ENCODE peak calls at places on chromosomes 6 and 20, in eight cellular contexts. U, G, Y, I, H, B, S and M are unnamed samples.

GRCh38 chr6:41462980-41463930 is 82.9 kb upstream of the FOXP4 start:
- DNase-seq in G (peak), B (peak), H (peak), Y (no peak), U (peak), I (peak), S (peak), M (peak)

GRCh38 chr6:96436398-96436797 is 85.2 kb upstream of the UFL1 start:
- DNase-seq in G (no peak), S (no peak), U (no peak), I (no peak), B (no peak), H (no peak), Y (no peak), M (no peak)

GRCh38 chr6:160464744-160465143 is 116.6 kb downstream of the SLC22A3 start:
- DNase-seq in H (no peak), B (no peak), U (no peak), S (no peak), Y (no peak), G (no peak), I (no peak), M (no peak)

GRCh38 chr6:137731600-137731959 is 135.5 kb upstream of the TNFAIP3 start:
- DNase-seq in G (no peak), B (no peak), Y (no peak), I (no peak), U (peak), H (no peak), S (no peak), M (no peak)

GRCh38 chr6:43013843-43014433 is at the start of the genes KLHDC3 and MEA1:
- DNase-seq in G (peak), U (peak), H (peak), B (peak), I (peak), S (peak), Y (peak), M (peak)

GRCh38 chr6:52515219-52515960 is 61.5 kb downstream of the TRAM2 start:
- DNase-seq in B (no peak), U (peak), S (no peak), H (no peak), Y (no peak), I (no peak), G (no peak), M (no peak)

GRCh38 chr6:31065556-31065955 is 46.8 kb downstream of the C6orf15 start:
- DNase-seq in S (no peak), G (no peak), U (no peak), H (no peak), B (no peak), Y (no peak), I (no peak), M (no peak)

GRCh38 chr6:30206799-30207618 is 6.2 kb downstream of the TRIM26 start:
- DNase-seq in Y (no peak), H (peak), B (peak), I (no peak), S (no peak), U (peak), G (peak), M (no peak)

GRCh38 chr6:106739387-106739786 is 110.0 kb downstream of the QRSL1 start:
- DNase-seq in S (peak), I (peak), G (peak), B (no peak), U (no peak), Y (no peak), H (no peak), M (no peak)

GRCh38 chr6:142357879-142358278 is 56.1 kb downstream of the ADGRG6 start:
- DNase-seq in U (no peak), S (no peak), B (no peak), G (no peak), H (no peak), Y (no peak), I (no peak), M (no peak)

GRCh38 chr6:77217896-77218295 is 245.4 kb downstream of the HTR1B start:
- DNase-seq in I (no peak), S (no peak), U (no peak), G (no peak), B (no peak), H (peak), Y (no peak), M (no peak)

GRCh38 chr6:161383951-161384350 is 110.1 kb upstream of the AGPAT4 start:
- DNase-seq in S (no peak), U (no peak), B (no peak), I (no peak), G (no peak), H (no peak), Y (no peak), M (no peak)

GRCh38 chr6:146103416-146104072 is 74.7 kb downstream of the GRM1 start:
- DNase-seq in S (no peak), G (no peak), U (no peak), B (no peak), I (no peak), Y (no peak), H (no peak), M (no peak)

GRCh38 chr20:30812739-30813411 is 444.6 kb upstream of the DEFB115 start:
- DNase-seq in S (no peak), I (no peak), H (no peak), B (no peak), Y (no peak), U (no peak), G (no peak), M (no peak)

GRCh38 chr20:62808211-62808865 is 3.7 kb downstream of the OGFR start:
- DNase-seq in Y (peak), B (peak), S (peak), I (no peak), H (peak), U (peak), G (peak), M (peak)

GRCh38 chr6:70412797-70413113 is 553 bp upstream of the FAM135A start:
- DNase-seq in S (no peak), I (peak), H (no peak), U (no peak), Y (no peak), B (no peak), G (no peak), M (no peak)

GRCh38 chr20:13791562-13792459 is 7.0 kb downstream of the NDUFAF5 start:
- DNase-seq in U (no peak), G (no peak), S (no peak), Y (no peak), I (no peak), H (no peak), B (no peak), M (no peak)

GRCh38 chr20:6134592-6134991 is 11.8 kb upstream of the FERMT1 start:
- DNase-seq in U (peak), H (no peak), G (no peak), S (no peak), Y (no peak), B (no peak), I (no peak), M (no peak)

DNA sequence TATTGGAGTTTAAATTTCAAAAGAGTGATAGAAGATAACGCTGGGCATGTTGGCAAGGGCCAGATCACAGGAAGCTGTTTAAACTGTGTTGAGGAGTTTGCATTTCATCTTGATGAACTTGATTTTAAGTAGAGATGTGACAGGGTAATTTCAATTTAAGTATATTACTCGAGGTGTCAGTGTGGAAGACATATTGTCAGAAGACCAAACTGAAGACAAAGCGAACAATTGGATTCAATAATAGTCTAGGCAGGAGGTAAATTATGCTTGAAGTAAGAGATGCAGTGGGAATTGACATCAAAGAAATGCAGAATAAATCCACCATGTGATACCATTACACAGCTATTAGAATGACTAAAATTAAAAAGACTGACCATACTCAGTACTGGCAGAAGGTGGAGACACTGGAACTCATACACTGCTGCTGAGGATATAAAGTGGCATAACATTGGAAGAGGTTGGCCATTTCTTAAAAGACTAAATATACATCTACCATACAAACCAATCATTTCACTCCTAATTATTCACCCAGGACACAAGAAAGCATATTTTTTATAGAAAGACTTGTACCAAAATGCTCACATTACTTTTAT is 240.8 kb downstream of the ARHGAP18 start:
- DNase-seq in G (no peak), S (no peak), I (no peak), U (peak), H (no peak), Y (peak), B (peak), M (peak)
- TF ChIP-seq CTCF in G (no peak), S (no peak), I (no peak), U (peak), H (peak), Y (peak), B (peak), M (no peak)

GRCh38 chr6:158086706-158087518 is 81.2 kb downstream of the SERAC1 start:
- DNase-seq in Y (no peak), G (no peak), U (peak), S (peak), H (no peak), B (no peak), I (no peak), M (peak)
- H3K4me3 ChIP-seq in Y (no peak), G (peak), U (no peak), S (peak), H (no peak), B (no peak), I (peak), M (no peak)

DNA sequence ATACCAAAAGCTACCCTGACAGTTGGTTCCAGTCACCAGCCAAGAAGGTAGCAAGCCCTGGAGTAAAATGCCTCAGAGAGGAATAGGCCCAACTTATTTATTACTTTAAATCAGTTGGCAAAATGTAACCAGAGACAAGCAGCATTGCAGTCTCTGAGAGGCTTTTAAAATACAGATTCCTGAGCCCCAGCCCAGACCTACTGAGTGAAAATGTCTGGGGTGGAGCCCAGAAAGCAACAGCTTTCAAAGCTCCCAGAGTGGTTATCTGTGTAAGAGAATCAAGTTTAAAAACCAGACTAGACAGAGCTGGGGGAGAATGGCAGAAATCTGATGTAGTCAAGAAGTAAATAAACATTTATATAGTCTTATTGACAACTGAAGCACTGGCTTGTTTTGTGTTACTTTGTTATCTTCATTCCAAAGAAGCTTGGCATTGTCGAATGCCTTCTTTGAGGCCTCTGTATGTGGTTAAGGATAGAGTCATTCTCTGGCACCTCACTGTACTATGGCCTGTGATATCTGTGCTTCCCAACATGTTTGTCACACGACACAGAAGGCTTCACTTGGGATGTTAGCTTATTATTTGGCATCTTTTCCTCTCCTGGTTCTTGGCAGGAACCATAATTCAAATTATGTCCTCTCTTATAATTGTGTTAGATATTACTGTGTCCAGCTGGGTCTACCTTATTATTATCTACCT is 313.5 kb downstream of the SLC35F1 start:
- DNase-seq in B (no peak), G (no peak), H (no peak), Y (no peak), S (no peak), I (no peak), U (no peak), M (no peak)
- TF ChIP-seq CTCF in B (no peak), G (no peak), H (no peak), Y (no peak), S (no peak), I (no peak), U (no peak), M (no peak)

GRCh38 chr20:2890743-2891142 is 17.5 kb downstream of the PTPRA start:
- DNase-seq in H (no peak), G (no peak), U (peak), I (no peak), B (no peak), S (no peak), Y (no peak), M (no peak)

GRCh38 chr20:2889797-2890196 is 16.5 kb downstream of the PTPRA start:
- DNase-seq in H (no peak), S (no peak), U (no peak), I (no peak), G (no peak), Y (no peak), B (no peak), M (no peak)

GRCh38 chr20:2892376-2892775 is 19.1 kb downstream of the PTPRA start:
- DNase-seq in U (no peak), S (no peak), Y (no peak), G (no peak), H (no peak), I (no peak), B (no peak), M (no peak)

GRCh38 chr20:2889209-2889608 is 15.9 kb downstream of the PTPRA start:
- DNase-seq in S (no peak), U (no peak), Y (no peak), H (no peak), I (no peak), G (no peak), B (no peak), M (no peak)

DNA sequence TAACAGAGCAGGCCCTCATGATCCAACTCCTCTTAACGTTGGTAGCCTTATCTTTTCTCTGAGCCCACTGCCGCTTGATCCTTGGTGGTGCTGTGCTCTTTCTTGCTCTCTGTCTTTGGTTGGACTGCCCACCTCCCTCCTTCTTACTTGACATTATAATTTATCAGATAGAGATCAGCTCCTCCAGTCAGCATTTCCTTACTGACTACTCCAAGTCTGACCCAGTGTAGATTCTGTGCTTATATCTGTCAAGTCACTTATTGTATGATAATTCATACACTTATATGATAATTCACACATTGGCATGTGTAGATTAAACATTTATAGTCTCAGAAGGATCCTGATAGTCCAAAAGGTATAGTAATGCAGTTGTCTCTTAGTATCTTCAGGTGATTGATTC is 18.1 kb downstream of the PTPRA start:
- DNase-seq in I (no peak), U (no peak), G (no peak), S (no peak), Y (no peak), H (no peak), B (no peak), M (no peak)
- H3K4me3 ChIP-seq in I (no peak), U (no peak), G (no peak), S (no peak), Y (no peak), H (no peak), B (no peak), M (no peak)

DNA sequence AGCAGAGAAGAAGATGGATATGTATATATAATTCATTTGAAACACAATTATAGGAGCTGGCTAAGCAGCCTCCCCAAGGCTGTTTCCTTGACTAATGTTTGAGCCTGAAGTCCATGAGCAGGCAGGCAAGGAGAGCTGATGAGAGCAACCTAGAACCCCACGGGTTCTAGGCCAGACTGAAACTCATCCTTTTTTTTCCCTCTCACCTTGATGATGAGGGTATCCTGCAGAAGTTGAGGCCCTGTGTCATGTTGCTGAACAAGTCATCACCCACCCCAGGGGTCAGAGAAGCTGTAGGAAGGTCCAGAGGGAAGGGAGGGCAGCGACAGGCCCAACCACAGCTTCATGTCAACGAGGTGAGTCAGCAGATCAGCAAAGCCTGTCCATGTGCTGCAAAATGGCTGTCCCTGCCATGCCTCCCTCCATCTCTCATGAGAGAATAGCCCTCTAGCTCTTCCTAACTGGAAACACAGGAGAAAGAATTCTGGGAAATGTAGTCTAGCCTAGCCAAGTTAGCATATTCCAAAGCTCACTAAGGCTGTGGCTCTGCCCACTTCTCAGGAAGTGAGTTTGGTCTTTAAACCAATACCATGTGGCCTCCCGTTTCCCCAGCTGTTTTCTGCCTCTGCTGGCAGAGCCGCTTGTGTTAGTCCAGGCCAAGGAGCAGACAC is 91.3 kb upstream of the DTNBP1 start:
- DNase-seq in U (peak), H (peak), I (no peak), Y (peak), B (peak), G (peak), S (no peak), M (peak)
- TF ChIP-seq CTCF in U (no peak), H (no peak), I (no peak), Y (no peak), B (no peak), G (no peak), S (no peak), M (no peak)

GRCh38 chr20:3933126-3933684 is 44.0 kb downstream of the PANK2 start:
- DNase-seq in G (no peak), H (no peak), I (no peak), S (no peak), Y (no peak), U (no peak), B (no peak), M (no peak)
- H3K4me3 ChIP-seq in G (peak), H (no peak), I (peak), S (peak), Y (no peak), U (no peak), B (no peak), M (no peak)

GRCh38 chr6:68468244-68468884 is 166.7 kb upstream of the ADGRB3 start:
- DNase-seq in I (no peak), B (peak), G (no peak), S (no peak), H (peak), Y (peak), U (peak), M (no peak)
- TF ChIP-seq CTCF in I (no peak), B (peak), G (no peak), S (no peak), H (no peak), Y (peak), U (peak), M (peak)

GRCh38 chr6:21987501-21987957 is 309.3 kb downstream of the PRL start:
- DNase-seq in H (peak), G (peak), U (peak), Y (peak), B (peak), S (peak), I (peak), M (peak)
- H3K4me3 ChIP-seq in H (peak), G (no peak), U (peak), Y (no peak), B (peak), S (peak), I (peak), M (no peak)

DNA sequence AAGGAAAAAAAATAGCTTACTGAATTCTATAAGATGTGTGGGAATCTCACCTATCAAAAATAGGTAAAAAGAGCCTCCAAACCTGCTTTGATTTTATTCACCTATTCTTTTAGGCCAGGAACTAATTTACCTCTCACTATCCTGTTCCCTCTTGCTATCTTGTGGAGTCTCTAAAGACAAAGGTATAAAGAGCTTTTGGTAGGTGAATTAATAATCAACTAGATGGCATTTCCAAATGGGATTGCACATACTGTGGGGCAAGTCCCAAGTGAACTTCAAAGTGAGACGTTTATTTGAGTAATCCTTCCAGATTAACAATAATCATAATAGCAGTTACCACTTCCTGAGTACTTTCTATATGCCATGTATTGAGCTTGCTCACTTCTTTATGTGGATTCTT is 2.8 kb downstream of the FAM8A1 start:
- DNase-seq in H (no peak), I (no peak), Y (no peak), B (no peak), G (no peak), U (no peak), S (no peak), M (no peak)
- TF ChIP-seq CTCF in H (no peak), I (no peak), Y (no peak), B (no peak), G (no peak), U (no peak), S (no peak), M (no peak)

GRCh38 chr6:110877569-110877968 is 3.0 kb downstream of the AMD1 start:
- DNase-seq in U (no peak), Y (no peak), H (no peak), G (no peak), S (no peak), B (no peak), I (no peak), M (no peak)
- H3K4me3 ChIP-seq in U (peak), Y (peak), H (peak), G (peak), S (peak), B (peak), I (peak), M (peak)